ENCODE peak calls at places on chromosomes 1 and 21, in six cellular contexts. One of them, this sample, is unnamed.

GRCh38 chr1:7458946-7459345 is 312.1 kb upstream of the VAMP3 start:
- DNase-seq in breast epithelium: no peak
- DNase-seq in NT2/D1: no peak
- DNase-seq in psoas muscle: no peak
- DNase-seq in CD8-positive, alpha-beta T cell: no peak
- DNase-seq in tibial artery: no peak
- DNase-seq in this sample: no peak

GRCh38 chr1:159823401-159823800 is 3.3 kb upstream of the SLAMF8 start:
- DNase-seq in NT2/D1: no peak
- DNase-seq in CD8-positive, alpha-beta T cell: no peak
- DNase-seq in tibial artery: no peak
- DNase-seq in breast epithelium: no peak
- DNase-seq in psoas muscle: no peak
- DNase-seq in this sample: peak; percentile 46

GRCh38 chr1:204354579-204354978 is 5.2 kb downstream of the PLEKHA6 start:
- DNase-seq in NT2/D1: no peak
- DNase-seq in tibial artery: no peak
- DNase-seq in psoas muscle: no peak
- DNase-seq in breast epithelium: no peak
- DNase-seq in CD8-positive, alpha-beta T cell: no peak
- DNase-seq in this sample: no peak

GRCh38 chr1:41862411-41863221 is 56.1 kb downstream of the HIVEP3 start:
- DNase-seq in psoas muscle: no peak
- DNase-seq in NT2/D1: no peak
- DNase-seq in CD8-positive, alpha-beta T cell: no peak
- DNase-seq in tibial artery: no peak
- DNase-seq in breast epithelium: no peak
- DNase-seq in this sample: no peak

GRCh38 chr1:246875041-246876026 is 56.4 kb downstream of the AHCTF1 start:
- DNase-seq in psoas muscle: no peak
- DNase-seq in NT2/D1: no peak
- DNase-seq in breast epithelium: no peak
- DNase-seq in CD8-positive, alpha-beta T cell: no peak
- DNase-seq in tibial artery: no peak
- DNase-seq in this sample: no peak

GRCh38 chr1:83994111-83994510 is 4.8 kb downstream of the TTLL7 start:
- DNase-seq in psoas muscle: no peak
- DNase-seq in breast epithelium: no peak
- DNase-seq in NT2/D1: no peak
- DNase-seq in tibial artery: no peak
- DNase-seq in CD8-positive, alpha-beta T cell: no peak
- DNase-seq in this sample: no peak

GRCh38 chr1:91847851-91848250 is 38.1 kb downstream of the TGFBR3 start:
- DNase-seq in CD8-positive, alpha-beta T cell: no peak
- DNase-seq in tibial artery: no peak
- DNase-seq in breast epithelium: no peak
- DNase-seq in psoas muscle: no peak
- DNase-seq in NT2/D1: no peak
- DNase-seq in this sample: no peak

GRCh38 chr1:99496067-99496466 is 149.8 kb upstream of the PALMD start:
- DNase-seq in tibial artery: no peak
- DNase-seq in NT2/D1: no peak
- DNase-seq in psoas muscle: no peak
- DNase-seq in CD8-positive, alpha-beta T cell: no peak
- DNase-seq in breast epithelium: no peak
- DNase-seq in this sample: no peak

GRCh38 chr1:44377925-44378784 is 23.1 kb upstream of the ERI3 start:
- DNase-seq in NT2/D1: peak; percentile 73
- DNase-seq in CD8-positive, alpha-beta T cell: peak; percentile 54
- DNase-seq in breast epithelium: no peak
- DNase-seq in psoas muscle: no peak
- DNase-seq in tibial artery: peak; percentile 30
- DNase-seq in this sample: peak; percentile 79

GRCh38 chr1:11068556-11069232 is 8.9 kb upstream of the SRM start:
- DNase-seq in NT2/D1: no peak
- DNase-seq in CD8-positive, alpha-beta T cell: no peak
- DNase-seq in breast epithelium: no peak
- DNase-seq in psoas muscle: peak; percentile 24
- DNase-seq in tibial artery: no peak
- DNase-seq in this sample: no peak

GRCh38 chr1:11065796-11066195 is 6.0 kb upstream of the SRM start:
- DNase-seq in tibial artery: no peak
- DNase-seq in breast epithelium: no peak
- DNase-seq in NT2/D1: no peak
- DNase-seq in psoas muscle: no peak
- DNase-seq in CD8-positive, alpha-beta T cell: no peak
- DNase-seq in this sample: no peak

GRCh38 chr1:11064942-11065341 is 5.1 kb upstream of the SRM start:
- DNase-seq in breast epithelium: no peak
- DNase-seq in NT2/D1: no peak
- DNase-seq in psoas muscle: no peak
- DNase-seq in CD8-positive, alpha-beta T cell: no peak
- DNase-seq in tibial artery: no peak
- DNase-seq in this sample: no peak

GRCh38 chr1:11069233-11069950 is 9.6 kb upstream of the SRM start:
- DNase-seq in CD8-positive, alpha-beta T cell: no peak
- DNase-seq in tibial artery: no peak
- DNase-seq in NT2/D1: no peak
- DNase-seq in psoas muscle: peak; percentile 26
- DNase-seq in breast epithelium: no peak
- DNase-seq in this sample: no peak

GRCh38 chr1:11067716-11068495 is 8.1 kb upstream of the SRM start:
- DNase-seq in tibial artery: no peak
- DNase-seq in CD8-positive, alpha-beta T cell: no peak
- DNase-seq in NT2/D1: no peak
- DNase-seq in psoas muscle: peak; percentile 35
- DNase-seq in breast epithelium: peak; percentile 55
- DNase-seq in this sample: no peak
- H3K36me3 ChIP-seq in tibial artery: peaks cover 61% of the 10 kb centered on the region
- H3K36me3 ChIP-seq in CD8-positive, alpha-beta T cell: peaks cover 50% of the 10 kb centered on the region
- H3K36me3 ChIP-seq in NT2/D1: peaks cover 82% of the 10 kb centered on the region
- H3K36me3 ChIP-seq in psoas muscle: peaks cover 91% of the 10 kb centered on the region
- H3K36me3 ChIP-seq in breast epithelium: no peaks in the 10 kb centered on the region
- H3K36me3 ChIP-seq in this sample: peaks cover 57% of the 10 kb centered on the region

DNA sequence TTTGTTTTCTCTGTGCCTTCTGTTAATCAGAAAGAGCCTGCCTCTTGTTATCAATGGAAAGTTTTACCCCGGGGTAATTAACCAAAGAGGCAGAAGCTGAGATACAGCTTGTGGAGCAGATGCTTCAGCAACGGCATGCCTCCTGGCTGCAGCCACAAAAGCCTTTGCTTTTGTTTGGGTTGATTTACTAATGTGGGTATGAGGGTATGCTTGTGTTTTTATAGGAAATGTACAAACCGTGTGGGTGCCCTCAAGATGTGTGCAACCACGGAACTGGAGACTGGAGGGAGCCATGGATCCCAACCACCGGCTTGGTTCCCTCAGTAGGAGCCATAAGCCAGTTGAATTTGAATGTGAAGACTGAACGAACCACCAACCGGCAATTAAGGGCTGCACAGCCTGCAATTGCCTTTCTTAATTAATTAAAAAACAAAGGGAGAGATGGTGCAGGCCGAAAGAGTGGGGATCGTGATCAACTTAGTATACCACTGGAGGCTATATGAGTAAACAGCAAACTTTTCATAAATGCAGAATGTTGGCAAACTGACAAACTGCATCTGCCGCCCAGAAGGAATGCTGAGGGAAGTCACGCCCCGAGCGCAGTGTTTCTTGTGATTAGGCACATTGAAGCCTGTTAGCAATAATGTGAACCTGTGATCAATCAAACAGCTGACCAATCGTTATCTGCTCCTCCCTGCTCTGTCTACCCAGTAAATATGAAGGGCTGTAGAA is 104.1 kb downstream of the DISP1 start:
- DNase-seq in psoas muscle: no peak
- DNase-seq in NT2/D1: no peak
- DNase-seq in CD8-positive, alpha-beta T cell: no peak
- DNase-seq in tibial artery: no peak
- DNase-seq in breast epithelium: no peak
- DNase-seq in this sample: no peak
- H3K36me3 ChIP-seq in psoas muscle: no peaks in the 10 kb centered on the region
- H3K36me3 ChIP-seq in NT2/D1: no peaks in the 10 kb centered on the region
- H3K36me3 ChIP-seq in CD8-positive, alpha-beta T cell: no peaks in the 10 kb centered on the region
- H3K36me3 ChIP-seq in tibial artery: no peaks in the 10 kb centered on the region
- H3K36me3 ChIP-seq in breast epithelium: no peaks in the 10 kb centered on the region
- H3K36me3 ChIP-seq in this sample: no peaks in the 10 kb centered on the region

DNA sequence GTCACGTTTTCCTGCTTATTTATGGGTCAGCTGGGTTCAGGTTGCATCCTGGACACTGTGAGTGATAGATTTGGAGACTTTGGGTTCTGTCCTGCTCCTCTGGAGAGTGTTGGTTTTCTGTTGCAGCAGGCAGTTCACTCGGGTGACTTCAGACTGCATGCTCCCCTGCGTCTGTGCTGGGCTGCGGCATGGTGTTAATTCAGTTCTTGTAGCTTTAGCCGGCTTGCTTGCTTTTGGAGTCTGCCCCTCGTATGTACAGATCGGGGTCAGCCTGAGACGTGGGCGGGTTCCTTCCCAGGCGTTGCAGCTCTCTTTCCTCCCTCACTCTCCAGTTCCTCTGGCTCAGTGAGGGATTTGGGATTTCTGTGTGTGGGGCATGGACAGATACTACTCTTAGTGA is 38.0 kb downstream of the PCNT start:
- DNase-seq in tibial artery: no peak
- DNase-seq in CD8-positive, alpha-beta T cell: no peak
- DNase-seq in NT2/D1: no peak
- DNase-seq in psoas muscle: peak; percentile 49
- DNase-seq in breast epithelium: no peak
- DNase-seq in this sample: no peak
- H3K36me3 ChIP-seq in tibial artery: peaks cover 46% of the 10 kb centered on the region
- H3K36me3 ChIP-seq in CD8-positive, alpha-beta T cell: peaks cover 33% of the 10 kb centered on the region
- H3K36me3 ChIP-seq in NT2/D1: peaks cover 85% of the 10 kb centered on the region
- H3K36me3 ChIP-seq in psoas muscle: peaks cover 93% of the 10 kb centered on the region
- H3K36me3 ChIP-seq in breast epithelium: peaks cover 9% of the 10 kb centered on the region
- H3K36me3 ChIP-seq in this sample: peaks cover 13% of the 10 kb centered on the region

DNA sequence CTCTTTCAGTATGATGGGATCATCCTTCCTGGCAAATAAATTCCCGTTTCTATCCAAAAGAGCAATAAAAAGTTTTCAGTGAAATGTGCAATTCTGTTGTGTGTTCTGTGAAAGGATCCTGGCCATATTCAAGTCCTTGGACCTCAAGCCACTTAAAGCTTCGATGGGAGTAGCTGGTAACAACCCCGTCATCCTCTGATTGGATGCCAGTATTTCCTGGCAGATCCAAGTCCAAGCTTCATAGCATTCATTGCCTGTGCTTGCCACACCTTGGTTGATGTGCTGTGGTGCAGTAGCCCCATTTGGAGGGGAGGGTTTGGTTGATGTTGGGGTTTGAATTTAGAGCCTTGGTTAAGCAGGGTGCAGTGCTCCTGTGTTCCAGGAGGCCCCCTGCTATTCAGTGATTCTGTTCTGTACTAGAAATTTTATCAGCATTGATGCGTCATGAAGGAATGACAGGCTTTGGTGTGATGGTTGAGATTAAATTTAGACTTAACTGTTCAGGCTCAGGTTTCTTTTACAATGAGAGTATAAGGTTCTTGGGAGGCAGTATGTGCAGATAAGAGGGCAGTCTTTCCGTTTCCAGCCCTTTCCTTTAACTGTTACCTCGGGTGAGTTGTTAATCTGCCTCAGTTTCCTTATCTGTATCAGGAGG is 4.9 kb downstream of the RPL11 start:
- DNase-seq in NT2/D1: no peak
- DNase-seq in psoas muscle: no peak
- DNase-seq in tibial artery: no peak
- DNase-seq in breast epithelium: no peak
- DNase-seq in CD8-positive, alpha-beta T cell: no peak
- DNase-seq in this sample: no peak
- H3K36me3 ChIP-seq in NT2/D1: peaks cover 72% of the 10 kb centered on the region
- H3K36me3 ChIP-seq in psoas muscle: peaks cover 93% of the 10 kb centered on the region
- H3K36me3 ChIP-seq in tibial artery: peaks cover 78% of the 10 kb centered on the region
- H3K36me3 ChIP-seq in breast epithelium: no peaks in the 10 kb centered on the region
- H3K36me3 ChIP-seq in CD8-positive, alpha-beta T cell: peaks cover 57% of the 10 kb centered on the region
- H3K36me3 ChIP-seq in this sample: peaks cover 72% of the 10 kb centered on the region

GRCh38 chr1:77625250-77625649 is 57.2 kb downstream of the ZZZ3 start:
- DNase-seq in CD8-positive, alpha-beta T cell: no peak
- DNase-seq in NT2/D1: no peak
- DNase-seq in breast epithelium: no peak
- DNase-seq in psoas muscle: no peak
- DNase-seq in tibial artery: no peak
- DNase-seq in this sample: no peak
- H3K36me3 ChIP-seq in CD8-positive, alpha-beta T cell: no peaks in the 10 kb centered on the region
- H3K36me3 ChIP-seq in NT2/D1: peaks cover 57% of the 10 kb centered on the region
- H3K36me3 ChIP-seq in breast epithelium: no peaks in the 10 kb centered on the region
- H3K36me3 ChIP-seq in psoas muscle: peaks cover 39% of the 10 kb centered on the region
- H3K36me3 ChIP-seq in tibial artery: peaks cover 30% of the 10 kb centered on the region
- H3K36me3 ChIP-seq in this sample: no peaks in the 10 kb centered on the region

GRCh38 chr1:15935056-15935950 is 40.6 kb downstream of the ZBTB17 start:
- DNase-seq in breast epithelium: no peak
- DNase-seq in NT2/D1: no peak
- DNase-seq in tibial artery: no peak
- DNase-seq in psoas muscle: no peak
- DNase-seq in CD8-positive, alpha-beta T cell: no peak
- DNase-seq in this sample: no peak
- H3K36me3 ChIP-seq in breast epithelium: peaks cover 7% of the 10 kb centered on the region
- H3K36me3 ChIP-seq in NT2/D1: peaks cover 91% of the 10 kb centered on the region
- H3K36me3 ChIP-seq in tibial artery: peaks cover 98% of the 10 kb centered on the region
- H3K36me3 ChIP-seq in psoas muscle: peaks cover 99% of the 10 kb centered on the region
- H3K36me3 ChIP-seq in CD8-positive, alpha-beta T cell: peaks cover 78% of the 10 kb centered on the region
- H3K36me3 ChIP-seq in this sample: peaks cover 45% of the 10 kb centered on the region

GRCh38 chr1:155455588-155456195 is 106.9 kb downstream of the ASH1L start:
- DNase-seq in breast epithelium: no peak
- DNase-seq in psoas muscle: no peak
- DNase-seq in tibial artery: no peak
- DNase-seq in NT2/D1: no peak
- DNase-seq in CD8-positive, alpha-beta T cell: no peak
- DNase-seq in this sample: no peak
- H3K36me3 ChIP-seq in breast epithelium: no peaks in the 10 kb centered on the region
- H3K36me3 ChIP-seq in psoas muscle: peaks cover 42% of the 10 kb centered on the region
- H3K36me3 ChIP-seq in tibial artery: peaks cover 3% of the 10 kb centered on the region
- H3K36me3 ChIP-seq in NT2/D1: peaks cover 27% of the 10 kb centered on the region
- H3K36me3 ChIP-seq in CD8-positive, alpha-beta T cell: peaks cover 14% of the 10 kb centered on the region
- H3K36me3 ChIP-seq in this sample: no peaks in the 10 kb centered on the region

This sample was measured in H7.